ENCODE peak calls at places on chromosome 12, in six cellular contexts. L, E, G, D, O and P are unnamed samples.

GRCh38 chr12:9992296-9992695 is 6.6 kb downstream of the CLEC1B start:
- DNase-seq in E (no peak), D (no peak), L (no peak), G (no peak), O (no peak), P (no peak)

GRCh38 chr12:89524201-89525001 is at the start of gene GALNT4:
- DNase-seq in G (peak), L (peak), D (peak), E (peak), O (peak), P (no peak)

GRCh38 chr12:75571204-75571603 is 59.8 kb upstream of the KRR1 start:
- DNase-seq in D (no peak), G (no peak), O (peak), E (no peak), L (no peak), P (no peak)

GRCh38 chr12:121858662-121859572 is at the start of gene HPD:
- DNase-seq in E (peak), G (peak), O (no peak), D (peak), L (no peak), P (no peak)

GRCh38 chr12:56995201-56995929 is 11.0 kb downstream of the ZBTB39 start:
- DNase-seq in O (no peak), E (no peak), L (no peak), D (no peak), G (no peak), P (no peak)

GRCh38 chr12:51941011-51941561 is 10.4 kb upstream of the ACVR1B start:
- DNase-seq in O (peak), G (peak), D (no peak), L (no peak), E (no peak), P (no peak)

GRCh38 chr12:55728185-55728931 is 451 bp downstream of the CD63 start:
- DNase-seq in E (no peak), D (no peak), O (peak), G (peak), L (peak), P (no peak)

GRCh38 chr12:116455540-116456306 is 103.5 kb upstream of the MAP1LC3B2 start:
- DNase-seq in G (peak), D (peak), O (no peak), L (peak), E (peak), P (no peak)

GRCh38 chr12:32455607-32456063 is 56.3 kb downstream of the FGD4 start:
- DNase-seq in O (peak), E (peak), D (no peak), L (peak), G (peak), P (no peak)